ENCODE peak calls at places on chromosomes 6 and 20, in five cellular contexts. O, I, U, Z and K are unnamed samples.
A peak's percentile ranks its signal among the peaks of the same experiment; 100 is the strongest.

GRCh38 chr20:50415516-50416268 is 94.5 kb upstream of the PTPN1 start:
- DNase-seq in O (peak; percentile 86), I (no peak), U (peak; percentile 59), Z (no peak), K (peak; percentile 39)

GRCh38 chr6:41894366-41895299 is 542 bp downstream of the USP49 start:
- DNase-seq in U (no peak), Z (no peak), O (no peak), I (no peak), K (no peak)

GRCh38 chr20:62419759-62420158 is 7.6 kb downstream of the RBBP8NL start:
- DNase-seq in U (no peak), O (no peak), Z (no peak), I (peak; percentile 60), K (no peak)

GRCh38 chr20:62019881-62020492 is 45.7 kb downstream of the TAF4 start:
- DNase-seq in O (no peak), I (no peak), Z (no peak), U (no peak), K (no peak)

GRCh38 chr6:137311940-137312339 is 92.8 kb upstream of the IFNGR1 start:
- DNase-seq in Z (no peak), O (no peak), U (no peak), I (no peak), K (no peak)

GRCh38 chr20:9068232-9068781 is 580 bp upstream of the PLCB4 start:
- DNase-seq in U (peak; percentile 84), I (no peak), O (no peak), Z (no peak), K (peak; percentile 75)

GRCh38 chr6:161161889-161162624 is 111.8 kb downstream of the AGPAT4 start:
- DNase-seq in O (no peak), I (no peak), U (no peak), Z (no peak), K (no peak)

GRCh38 chr6:73073238-73073637 is 152.1 kb downstream of the KHDC1L start:
- DNase-seq in Z (no peak), I (no peak), U (no peak), O (peak; percentile 8), K (peak; percentile 63)

GRCh38 chr6:43070028-43070632 is 6.0 kb upstream of the PTK7 start:
- DNase-seq in I (peak; percentile 58), O (peak; percentile 83), U (no peak), Z (no peak), K (peak; percentile 53)

GRCh38 chr6:157832250-157832967 is 9.4 kb downstream of the SNX9 start:
- DNase-seq in U (no peak), I (no peak), Z (no peak), O (no peak), K (no peak)

GRCh38 chr6:122715725-122716124 is 63.8 kb upstream of the FABP7 start:
- DNase-seq in U (no peak), O (no peak), I (peak; percentile 17), Z (no peak), K (no peak)

GRCh38 chr6:122718616-122719015 is 60.9 kb upstream of the FABP7 start:
- DNase-seq in I (no peak), O (no peak), U (no peak), Z (no peak), K (no peak)

GRCh38 chr6:122714059-122714458 is 65.5 kb upstream of the FABP7 start:
- DNase-seq in O (no peak), I (no peak), U (no peak), Z (no peak), K (no peak)

GRCh38 chr6:122719176-122719575 is 60.3 kb upstream of the FABP7 start:
- DNase-seq in O (no peak), U (no peak), I (no peak), Z (no peak), K (no peak)

GRCh38 chr6:122717350-122717749 is 62.2 kb upstream of the FABP7 start:
- DNase-seq in Z (no peak), I (no peak), O (no peak), U (no peak), K (no peak)
- TF ChIP-seq EP300 in Z (no peak), I (no peak), O (no peak), U (no peak), K (no peak)

DNA sequence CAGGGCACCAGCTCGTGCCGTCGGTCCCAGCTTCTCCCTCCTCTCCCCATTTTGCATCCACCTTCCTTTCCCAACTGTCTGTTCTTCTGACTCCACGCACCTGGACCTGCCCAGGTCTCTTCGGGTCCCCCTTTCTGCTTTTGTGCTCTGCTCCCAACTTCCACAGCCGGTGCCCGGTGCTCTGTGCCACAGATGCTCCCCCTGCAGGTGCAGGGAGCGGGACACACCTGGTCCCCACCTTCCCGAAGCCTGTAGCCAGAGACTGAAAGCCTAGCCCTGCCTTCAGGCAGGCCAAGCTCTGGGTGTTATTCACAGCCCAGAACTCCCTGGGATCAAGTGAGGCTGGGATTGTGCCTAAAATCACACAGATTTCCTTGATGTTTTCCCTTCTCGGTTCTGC is 24.6 kb upstream of the BMP7 start:
- DNase-seq in O (no peak), I (no peak), Z (no peak), U (peak; percentile 71), K (no peak)
- TF ChIP-seq MAX in O (no peak), I (no peak), Z (no peak), U (no peak), K (no peak)

DNA sequence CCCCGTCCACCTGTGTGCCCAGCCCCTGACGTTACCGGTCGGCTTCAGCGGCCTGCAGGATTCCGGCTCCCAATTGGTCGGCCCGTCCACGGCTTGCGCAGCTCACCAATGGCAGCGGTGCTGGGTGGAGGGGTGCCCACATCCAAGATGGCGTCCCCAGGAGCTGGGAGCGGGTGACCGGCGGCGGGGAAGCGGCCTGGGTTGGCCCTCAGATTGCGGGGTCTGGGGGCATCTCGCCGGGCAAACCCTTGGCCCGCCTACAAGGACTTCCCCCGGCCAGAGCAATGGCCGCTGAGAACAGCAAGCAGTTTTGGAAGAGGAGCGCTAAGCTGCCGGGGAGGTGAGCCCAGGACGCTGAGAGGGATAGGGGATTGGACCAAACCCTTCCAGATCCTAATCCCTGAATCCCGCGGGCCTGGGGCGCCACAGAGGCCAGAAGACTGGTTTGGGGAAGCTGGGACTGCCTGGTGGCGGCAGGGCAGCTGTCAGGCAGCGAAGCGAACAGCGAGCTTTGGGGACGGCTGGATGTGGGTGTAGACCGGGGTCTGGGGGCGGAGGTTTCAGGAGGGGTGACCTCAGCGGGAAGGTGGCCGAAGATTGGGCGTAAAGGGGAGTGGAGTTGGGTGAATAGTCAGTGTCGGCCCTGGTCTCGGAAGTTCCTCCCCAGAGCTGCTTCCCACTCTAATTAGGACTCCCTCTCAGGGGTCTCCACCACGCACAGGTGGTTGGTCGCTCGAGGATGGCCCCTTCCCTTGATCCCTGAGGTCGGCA is at the start of the genes TBC1D22B and TMEM217:
- DNase-seq in I (peak; percentile 97), O (peak; percentile 94), Z (peak; percentile 81), U (peak; percentile 98), K (peak; percentile 91)
- TF ChIP-seq POLR2A in I (peak; percentile 91), O (peak; percentile 75), Z (peak; percentile 91), U (peak; percentile 31), K (peak; percentile 73)

GRCh38 chr20:45791668-45792512 is at the start of the genes DNTTIP1 and WFDC3:
- DNase-seq in I (peak; percentile 96), O (peak; percentile 94), U (peak; percentile 91), Z (peak; percentile 55), K (peak; percentile 76)
- TF ChIP-seq EP300 in I (peak; percentile 32), O (peak; percentile 23), U (no peak), Z (no peak), K (no peak)

GRCh38 chr6:4351857-4352669 is 216.7 kb upstream of the ECI2 start:
- DNase-seq in O (no peak), U (peak; percentile 37), I (no peak), Z (no peak), K (peak; percentile 64)
- TF ChIP-seq MAX in O (no peak), U (no peak), I (no peak), Z (no peak), K (peak; percentile 72)

DNA sequence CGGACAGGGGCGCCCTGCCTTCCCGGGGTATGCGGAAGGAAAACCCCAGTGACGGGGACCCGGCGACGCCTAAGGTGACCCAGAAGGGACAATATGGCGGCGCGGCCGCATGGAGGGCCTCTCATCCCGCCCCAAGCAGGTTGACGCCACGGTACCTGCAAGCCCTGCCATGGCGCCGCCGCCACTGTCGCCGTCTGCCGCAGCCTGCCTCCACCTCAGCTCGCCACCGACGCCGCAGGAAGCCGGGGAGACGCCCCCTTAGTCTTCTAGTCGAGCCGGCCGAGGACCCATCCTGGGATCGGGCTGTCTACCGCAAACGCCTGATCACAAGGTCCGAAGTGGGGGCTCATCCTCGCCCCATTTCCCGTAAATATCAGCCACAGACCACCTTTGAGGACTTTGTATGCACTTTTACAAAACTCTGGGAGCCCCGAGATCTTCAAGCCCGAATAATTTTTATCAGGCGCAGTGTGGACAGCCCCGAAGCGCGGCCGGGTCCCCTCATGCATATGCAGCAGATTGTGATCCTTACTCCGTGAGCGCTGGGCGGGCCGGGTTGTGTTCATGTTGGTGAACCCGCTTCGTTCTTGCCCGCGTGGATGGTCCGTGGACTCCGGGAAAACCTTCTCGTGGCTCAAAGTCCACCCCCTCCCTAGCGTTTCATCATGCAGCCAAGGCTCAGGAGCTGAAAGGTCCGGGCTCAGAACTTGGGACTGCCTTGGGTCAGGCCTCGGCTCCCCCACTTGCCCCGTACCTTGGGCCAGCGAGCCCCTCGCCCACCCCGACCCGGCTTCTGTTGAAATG is at the start of gene BLCAP:
- DNase-seq in O (peak; percentile 93), I (peak; percentile 95), U (peak; percentile 93), Z (peak; percentile 69), K (peak; percentile 97)
- TF ChIP-seq POLR2A in O (peak; percentile 92), I (peak; percentile 84), U (peak; percentile 61), Z (peak; percentile 98), K (peak; percentile 81)

GRCh38 chr6:57257911-57258541 is 35.9 kb upstream of the RAB23 start:
- DNase-seq in U (no peak), Z (no peak), I (no peak), O (no peak), K (no peak)
- TF ChIP-seq EP300 in U (no peak), Z (no peak), I (no peak), O (no peak), K (no peak)